ENCODE peak calls at places on chromosome 21, in four cellular contexts. One of them, this sample, is unnamed.
A peak's percentile ranks its signal among the peaks of the same experiment; 100 is the strongest.

GRCh38 chr21:36854391-36854790 is 112.1 kb downstream of the HLCS start:
- DNase-seq in tibial artery: no peak
- DNase-seq in heart left ventricle: peak; percentile 32
- DNase-seq in right lobe of liver: no peak
- DNase-seq in this sample: no peak

GRCh38 chr21:43588957-43589356 is 70.3 kb downstream of the HSF2BP start:
- DNase-seq in heart left ventricle: no peak
- DNase-seq in tibial artery: no peak
- DNase-seq in right lobe of liver: no peak
- DNase-seq in this sample: no peak

GRCh38 chr21:20662523-20662922 is 335.7 kb upstream of the NCAM2 start:
- DNase-seq in right lobe of liver: no peak
- DNase-seq in tibial artery: no peak
- DNase-seq in heart left ventricle: no peak
- DNase-seq in this sample: no peak

GRCh38 chr21:46159841-46160562 is 4.6 kb upstream of the FTCD start:
- DNase-seq in tibial artery: no peak
- DNase-seq in right lobe of liver: peak; percentile 38
- DNase-seq in heart left ventricle: peak; percentile 4
- DNase-seq in this sample: peak; percentile 67

GRCh38 chr21:46160563-46161179 is 5.3 kb upstream of the FTCD start:
- DNase-seq in heart left ventricle: peak; percentile 5
- DNase-seq in tibial artery: no peak
- DNase-seq in right lobe of liver: peak; percentile 47
- DNase-seq in this sample: peak; percentile 60

GRCh38 chr21:23725576-23725975 is 1881.7 kb downstream of the MRPL39 start:
- DNase-seq in heart left ventricle: no peak
- DNase-seq in tibial artery: no peak
- DNase-seq in right lobe of liver: no peak
- DNase-seq in this sample: no peak

GRCh38 chr21:36738489-36739126 is 39.7 kb downstream of the SIM2 start:
- DNase-seq in tibial artery: no peak
- DNase-seq in heart left ventricle: no peak
- DNase-seq in right lobe of liver: no peak
- DNase-seq in this sample: no peak

GRCh38 chr21:14602418-14602987 is 56.4 kb upstream of the SAMSN1 start:
- DNase-seq in right lobe of liver: no peak
- DNase-seq in tibial artery: no peak
- DNase-seq in heart left ventricle: no peak
- DNase-seq in this sample: no peak

GRCh38 chr21:32004281-32004680 is 131.5 kb downstream of the HUNK start:
- DNase-seq in right lobe of liver: no peak
- DNase-seq in tibial artery: no peak
- DNase-seq in heart left ventricle: no peak
- DNase-seq in this sample: no peak

GRCh38 chr21:35239811-35240219 is 190.7 kb upstream of the RUNX1 start:
- DNase-seq in heart left ventricle: no peak
- DNase-seq in tibial artery: no peak
- DNase-seq in right lobe of liver: no peak
- DNase-seq in this sample: no peak

GRCh38 chr21:44929242-44929798 is 8.6 kb upstream of the ITGB2 start:
- DNase-seq in heart left ventricle: no peak
- DNase-seq in right lobe of liver: peak; percentile 35
- DNase-seq in tibial artery: no peak
- DNase-seq in this sample: peak; percentile 34

GRCh38 chr21:44931501-44932365 is 8.1 kb upstream of the SLX9 start:
- DNase-seq in right lobe of liver: peak; percentile 70
- DNase-seq in heart left ventricle: no peak
- DNase-seq in tibial artery: no peak
- DNase-seq in this sample: peak; percentile 55

GRCh38 chr21:44931137-44931500 is 8.7 kb upstream of the SLX9 start:
- DNase-seq in heart left ventricle: no peak
- DNase-seq in right lobe of liver: no peak
- DNase-seq in tibial artery: no peak
- DNase-seq in this sample: peak; percentile 52

GRCh38 chr21:44929799-44930542 is 9.3 kb upstream of the ITGB2 start:
- DNase-seq in tibial artery: no peak
- DNase-seq in right lobe of liver: peak; percentile 37
- DNase-seq in heart left ventricle: no peak
- DNase-seq in this sample: peak; percentile 72

DNA sequence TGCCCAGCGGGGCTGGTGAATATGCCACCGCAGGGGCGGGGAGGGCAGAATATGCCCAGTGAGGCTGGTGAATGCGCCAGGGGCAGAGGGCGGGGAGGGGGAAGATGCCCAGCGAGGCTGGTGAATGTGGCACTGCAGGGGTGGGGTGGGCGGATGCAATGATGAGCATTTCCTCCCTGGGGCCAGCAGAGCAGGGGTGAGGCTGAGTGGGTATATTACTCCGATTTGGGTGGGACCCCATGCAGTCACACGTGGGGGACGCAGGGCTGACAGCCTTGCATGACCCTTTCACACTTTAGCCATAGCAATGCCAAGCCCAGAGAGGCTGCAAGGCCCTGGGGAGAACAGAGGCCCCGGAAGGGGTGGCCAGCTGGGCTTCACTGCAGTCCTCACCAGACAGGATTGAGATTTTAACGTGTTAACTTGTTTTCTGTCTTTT is 9.3 kb upstream of the SLX9 start:
- DNase-seq in tibial artery: no peak
- DNase-seq in heart left ventricle: no peak
- DNase-seq in right lobe of liver: peak; percentile 53
- DNase-seq in this sample: peak; percentile 77
- H3K4me1 ChIP-seq in tibial artery: peaks cover 67% of the 10 kb centered on the region
- H3K4me1 ChIP-seq in heart left ventricle: peaks cover 24% of the 10 kb centered on the region
- H3K4me1 ChIP-seq in right lobe of liver: no peaks in the 10 kb centered on the region
- H3K4me1 ChIP-seq in this sample: no peaks in the 10 kb centered on the region

GRCh38 chr21:26844258-26845065 is 747 bp downstream of the ADAMTS1 start:
- DNase-seq in right lobe of liver: peak; percentile 77
- DNase-seq in heart left ventricle: peak; percentile 76
- DNase-seq in tibial artery: peak; percentile 54
- DNase-seq in this sample: peak; percentile 86
- H3K27ac ChIP-seq in right lobe of liver: peak overlapping the region; percentile 78
- H3K27ac ChIP-seq in heart left ventricle: peak overlapping the region; percentile 97
- H3K27ac ChIP-seq in tibial artery: peak overlapping the region; percentile 95
- H3K27ac ChIP-seq in this sample: peak overlapping the region; percentile 44

GRCh38 chr21:39451332-39452206 is at the start of gene SH3BGR:
- DNase-seq in tibial artery: peak; percentile 66
- DNase-seq in right lobe of liver: peak; percentile 69
- DNase-seq in heart left ventricle: peak; percentile 81
- DNase-seq in this sample: peak; percentile 78
- H3K4me3 ChIP-seq in tibial artery: peak within 1 kb of the TSS; percentile 47
- H3K4me3 ChIP-seq in right lobe of liver: peak within 1 kb of the TSS; percentile 18
- H3K4me3 ChIP-seq in heart left ventricle: peak within 1 kb of the TSS; percentile 60
- H3K4me3 ChIP-seq in this sample: peak within 1 kb of the TSS; percentile 10

GRCh38 chr21:42227909-42228708 is 9.2 kb downstream of the ABCG1 start:
- DNase-seq in right lobe of liver: peak; percentile 86
- DNase-seq in tibial artery: peak; percentile 94
- DNase-seq in heart left ventricle: peak; percentile 91
- DNase-seq in this sample: peak; percentile 95

GRCh38 chr21:42230636-42231035 is 11.7 kb downstream of the ABCG1 start:
- DNase-seq in right lobe of liver: no peak
- DNase-seq in heart left ventricle: no peak
- DNase-seq in tibial artery: no peak
- DNase-seq in this sample: no peak

GRCh38 chr21:42231761-42232160 is 12.8 kb downstream of the ABCG1 start:
- DNase-seq in right lobe of liver: no peak
- DNase-seq in tibial artery: no peak
- DNase-seq in heart left ventricle: no peak
- DNase-seq in this sample: no peak

GRCh38 chr21:42229676-42230075 is 10.7 kb downstream of the ABCG1 start:
- DNase-seq in right lobe of liver: no peak
- DNase-seq in tibial artery: no peak
- DNase-seq in heart left ventricle: no peak
- DNase-seq in this sample: no peak

DNA sequence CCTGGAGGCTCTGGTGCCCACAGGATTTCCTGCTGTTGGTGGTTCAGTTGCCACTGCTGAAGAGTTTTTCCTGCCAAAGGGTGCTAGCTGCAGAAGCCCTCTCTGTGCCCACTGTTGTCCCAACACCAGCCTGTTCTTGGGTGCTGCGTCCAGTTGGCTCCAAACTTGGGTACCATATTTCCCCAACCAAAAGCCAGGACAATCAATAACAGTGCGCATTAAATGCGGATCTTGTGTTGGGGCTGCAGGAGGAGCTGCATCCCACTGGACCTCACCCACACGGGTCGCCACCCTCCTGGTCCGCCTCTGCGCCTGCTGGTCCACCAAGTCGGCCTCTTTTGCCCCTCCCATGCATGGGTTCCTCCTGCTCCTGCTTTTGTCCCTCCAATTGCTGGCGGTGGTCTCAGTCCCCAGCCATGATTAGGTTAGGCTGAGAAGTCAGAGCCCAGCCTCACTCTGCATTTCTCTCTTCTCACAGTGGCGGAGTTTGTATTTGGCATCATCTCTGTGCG is 9.8 kb downstream of the ABCG1 start:
- DNase-seq in heart left ventricle: no peak
- DNase-seq in right lobe of liver: no peak
- DNase-seq in tibial artery: peak; percentile 16
- DNase-seq in this sample: no peak
- H3K4me1 ChIP-seq in heart left ventricle: peaks cover 69% of the 10 kb centered on the region
- H3K4me1 ChIP-seq in right lobe of liver: no peaks in the 10 kb centered on the region
- H3K4me1 ChIP-seq in tibial artery: peaks cover 21% of the 10 kb centered on the region
- H3K4me1 ChIP-seq in this sample: no peaks in the 10 kb centered on the region

GRCh38 chr21:39661121-39661520 is 48.4 kb downstream of the B3GALT5 start:
- DNase-seq in right lobe of liver: no peak
- DNase-seq in heart left ventricle: no peak
- DNase-seq in tibial artery: no peak
- DNase-seq in this sample: no peak
- H3K27ac ChIP-seq in right lobe of liver: no peak overlapping the region
- H3K27ac ChIP-seq in heart left ventricle: peak overlapping the region; percentile 87
- H3K27ac ChIP-seq in tibial artery: no peak overlapping the region
- H3K27ac ChIP-seq in this sample: no peak overlapping the region

GRCh38 chr21:33968998-33969353 is 53.4 kb upstream of the ATP5PO start:
- DNase-seq in tibial artery: no peak
- DNase-seq in heart left ventricle: no peak
- DNase-seq in right lobe of liver: no peak
- DNase-seq in this sample: no peak
- H3K4me3 ChIP-seq in tibial artery: no peak overlapping the region
- H3K4me3 ChIP-seq in heart left ventricle: no peak overlapping the region
- H3K4me3 ChIP-seq in right lobe of liver: no peak overlapping the region
- H3K4me3 ChIP-seq in this sample: no peak overlapping the region